ENCODE peak calls at places on chromosome 3, in ten cellular contexts. O, L, F, Z, V, W, H, Q, I and U are unnamed samples.

GRCh38 chr3:170608475-170608874 is 22.6 kb upstream of the SLC7A14 start:
- DNase-seq in O (no peak), I (no peak), L (no peak), W (no peak), Z (no peak), F (no peak), V (no peak), H (no peak), Q (no peak), U (no peak)

GRCh38 chr3:46127503-46127902 is 80.6 kb downstream of the CCR1 start:
- DNase-seq in Z (no peak), W (no peak), H (peak), I (no peak), F (no peak), O (no peak), V (no peak), L (no peak), Q (no peak), U (peak)

GRCh38 chr3:127408684-127409420 is 121.0 kb upstream of the PRR20G start:
- DNase-seq in F (no peak), Q (peak), W (no peak), H (no peak), I (no peak), L (no peak), Z (no peak), O (no peak), V (peak), U (no peak)

GRCh38 chr3:128395500-128396125 is 71.1 kb downstream of the DNAJB8 start:
- DNase-seq in I (no peak), L (no peak), Z (no peak), W (no peak), V (no peak), Q (no peak), H (peak), F (no peak), O (peak), U (no peak)

GRCh38 chr3:184186184-184186901 is at the start of gene ABCF3:
- DNase-seq in Q (no peak), H (no peak), L (no peak), W (peak), Z (no peak), O (no peak), I (no peak), V (no peak), F (no peak), U (no peak)

GRCh38 chr3:14371573-14372474 is 30.6 kb upstream of the SLC6A6 start:
- DNase-seq in F (no peak), L (peak), V (no peak), W (peak), I (peak), Z (peak), O (no peak), Q (no peak), H (peak), U (no peak)

GRCh38 chr3:36538405-36538804 is 158.1 kb downstream of the STAC start:
- DNase-seq in F (no peak), O (no peak), I (no peak), Q (no peak), W (no peak), L (no peak), Z (no peak), V (no peak), H (no peak), U (no peak)

GRCh38 chr3:64575211-64575844 is 112.5 kb downstream of the ADAMTS9 start:
- DNase-seq in H (peak), Z (peak), W (no peak), O (peak), I (no peak), L (no peak), Q (peak), V (peak), F (peak), U (no peak)

GRCh38 chr3:73926360-73927202 is 301.8 kb upstream of the PDZRN3 start:
- DNase-seq in L (no peak), V (no peak), W (no peak), F (no peak), H (no peak), I (peak), Q (no peak), O (no peak), Z (peak), U (no peak)

GRCh38 chr3:1971780-1972179 is 126.9 kb upstream of the CNTN4 start:
- DNase-seq in W (no peak), O (no peak), Q (no peak), H (no peak), I (no peak), F (no peak), Z (no peak), L (no peak), V (no peak), U (peak)

GRCh38 chr3:52385157-52385556 is 59.7 kb downstream of the SEMA3G start:
- DNase-seq in Z (no peak), L (no peak), F (peak), O (peak), W (no peak), Q (peak), I (no peak), V (peak), H (peak), U (peak)

GRCh38 chr3:25597535-25598101 is 67.1 kb downstream of the TOP2B start:
- DNase-seq in F (no peak), H (no peak), L (no peak), W (no peak), V (no peak), Q (no peak), I (no peak), O (no peak), Z (no peak), U (no peak)

GRCh38 chr3:49807427-49808114 is 4.5 kb downstream of the INKA1 start:
- DNase-seq in O (no peak), Q (no peak), W (peak), L (no peak), I (no peak), H (no peak), V (no peak), F (no peak), Z (no peak), U (no peak)

GRCh38 chr3:127394984-127395662 is 107.3 kb upstream of the PRR20G start:
- DNase-seq in Q (peak), O (no peak), Z (no peak), V (peak), H (no peak), W (no peak), I (no peak), F (no peak), L (no peak), U (no peak)

GRCh38 chr3:46878796-46879436 is 1.4 kb downstream of the PTH1R start:
- DNase-seq in L (no peak), I (no peak), F (no peak), W (no peak), O (no peak), Q (no peak), H (peak), Z (no peak), V (peak), U (no peak)